ENCODE peak calls at places on chromosomes 12 and 14, in four cellular contexts. V is GM12878, J is K562, N is HepG2. R is an unnamed sample.

GRCh38 chr12:11941601-11942360 is 129.0 kb upstream of the BCL2L14 start:
- DNase-seq in J (no peak), N (no peak), V (no peak), R (no peak)

GRCh38 chr12:124667671-124668337 is 100.4 kb upstream of the NCOR2 start:
- DNase-seq in V (no peak), N (peak), J (no peak), R (no peak)

GRCh38 chr12:57842342-57843294 is 3.9 kb downstream of the CTDSP2 start:
- DNase-seq in N (no peak), V (no peak), J (no peak), R (peak)

GRCh38 chr12:70835948-70836347 is 84.6 kb downstream of the PTPRR start:
- DNase-seq in V (no peak), N (no peak), J (no peak), R (no peak)

GRCh38 chr12:24480766-24481449 is 468.0 kb downstream of the BCAT1 start:
- DNase-seq in N (no peak), V (no peak), J (no peak), R (no peak)

GRCh38 chr14:36690301-36691020 is 28.8 kb downstream of the PAX9 start:
- DNase-seq in V (no peak), N (no peak), J (no peak), R (no peak)

GRCh38 chr12:10364839-10365681 is 24.8 kb downstream of the KLRK1 start:
- DNase-seq in N (peak), V (peak), J (peak), R (peak)

GRCh38 chr12:14199455-14200199 is 165.9 kb upstream of the ATF7IP start:
- DNase-seq in N (no peak), J (no peak), V (no peak), R (no peak)

GRCh38 chr14:90726656-90727055 is 89.6 kb downstream of the TTC7B start:
- DNase-seq in N (no peak), V (no peak), J (no peak), R (no peak)

GRCh38 chr14:74642011-74642410 is 30.0 kb upstream of the LTBP2 start:
- DNase-seq in J (no peak), V (no peak), N (no peak), R (no peak)

DNA sequence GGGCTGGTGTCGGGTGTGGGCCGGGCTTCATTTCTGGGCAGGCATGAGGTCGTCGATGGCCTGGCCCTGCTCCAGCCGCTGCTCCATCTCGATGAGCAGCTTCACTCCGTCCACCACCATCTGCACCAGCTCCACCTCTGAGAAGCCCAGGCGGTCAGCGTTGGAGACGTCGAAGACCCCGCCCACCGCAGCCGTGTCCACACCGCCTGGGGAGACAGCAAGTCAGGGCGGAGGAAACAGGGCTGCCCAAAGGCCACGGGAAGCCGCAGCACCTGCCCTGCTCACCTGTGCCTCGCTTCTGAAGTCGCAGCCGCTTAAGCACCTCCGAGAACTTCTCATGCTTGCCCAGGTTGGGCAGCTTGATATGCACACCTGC is 2.8 kb downstream of the CKB start:
- DNase-seq in J (no peak), N (no peak), V (no peak), R (no peak)
- TF ChIP-seq FOXK2 in J (no peak), N (no peak), V (no peak), R (no peak)

GRCh38 chr12:119940881-119941280 is 48.2 kb upstream of the BICDL1 start:
- DNase-seq in J (no peak), N (peak), V (no peak), R (no peak)
- TF ChIP-seq FOXK2 in J (no peak), N (no peak), V (no peak), R (no peak)

GRCh38 chr14:53109028-53109687 is 44.0 kb downstream of the DDHD1 start:
- DNase-seq in J (peak), V (peak), N (no peak), R (no peak)
- TF ChIP-seq FOXK2 in J (no peak), V (no peak), N (no peak), R (no peak)

DNA sequence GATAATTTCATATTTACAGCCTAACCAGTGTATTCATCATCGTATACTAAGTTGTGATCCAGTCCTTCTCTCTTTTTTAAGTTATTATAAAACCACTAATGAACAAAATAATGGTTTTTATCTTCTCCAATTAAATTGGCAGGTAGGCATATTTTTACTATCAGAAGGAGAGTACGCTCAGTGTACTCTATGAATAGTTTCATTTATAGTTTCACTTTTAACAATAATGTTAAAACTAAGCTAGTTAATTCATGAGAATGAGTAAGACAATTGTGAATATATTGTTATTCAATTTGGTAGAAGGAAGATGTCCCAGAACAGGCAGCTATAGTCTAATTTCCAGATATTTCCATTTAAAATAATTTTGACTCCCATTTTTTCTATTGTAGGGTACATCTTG is 277.1 kb downstream of the RASSF9 start:
- DNase-seq in V (no peak), J (no peak), N (no peak), R (no peak)
- TF ChIP-seq FOXK2 in V (no peak), J (no peak), N (no peak), R (no peak)

GRCh38 chr12:68530965-68531364 is 79.7 kb upstream of the RAP1B start:
- DNase-seq in J (no peak), V (no peak), N (no peak), R (no peak)
- TF ChIP-seq FOXK2 in J (no peak), V (no peak), N (no peak), R (no peak)

DNA sequence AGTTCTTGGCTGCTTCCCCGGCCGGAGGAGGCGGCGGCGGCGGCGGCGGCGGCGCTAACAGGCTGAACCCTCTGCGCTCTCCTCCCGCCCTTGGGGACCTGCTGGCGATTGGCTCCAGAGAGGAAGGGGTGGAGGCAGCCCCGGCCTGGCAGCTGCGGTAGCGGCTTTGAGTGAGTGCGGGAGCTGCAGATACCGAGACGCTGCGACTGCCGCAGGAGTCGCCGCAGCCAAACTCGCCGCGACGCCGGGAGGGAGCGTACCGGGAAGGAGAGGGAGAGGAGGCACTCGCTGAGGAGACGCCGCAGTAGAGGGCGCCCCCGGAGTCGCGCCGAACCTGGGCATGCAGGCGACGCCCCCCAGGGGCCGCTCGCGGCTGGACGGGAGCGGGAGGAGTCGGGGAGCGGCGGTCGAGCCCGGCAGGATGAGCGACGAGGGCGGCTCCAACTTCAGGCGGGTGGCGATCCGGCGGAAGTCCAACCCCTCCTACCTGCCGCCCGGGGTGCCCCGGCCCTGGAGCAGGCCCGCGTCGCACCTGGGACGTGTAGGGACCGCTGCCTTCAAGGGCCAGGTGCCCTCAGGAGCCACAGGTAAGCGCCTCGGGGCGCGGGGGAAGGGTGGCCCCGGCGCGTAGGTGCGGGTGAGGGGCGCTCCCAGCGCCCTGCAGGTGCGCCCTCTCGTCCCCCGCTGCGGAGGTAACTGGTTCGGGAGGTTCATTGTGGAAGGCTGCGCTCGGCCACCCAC is at the start of gene FGD4:
- DNase-seq in V (no peak), J (peak), N (peak), R (peak)
- TF ChIP-seq FOXK2 in V (no peak), J (no peak), N (no peak), R (no peak)

GRCh38 chr12:18864900-18865561 is 127.1 kb downstream of the CAPZA3 start:
- DNase-seq in J (peak), N (no peak), V (no peak), R (no peak)

GRCh38 chr12:18863769-18864500 is 126.0 kb downstream of the CAPZA3 start:
- DNase-seq in N (no peak), V (no peak), J (no peak), R (no peak)

GRCh38 chr12:18872770-18873169 is 134.9 kb downstream of the CAPZA3 start:
- DNase-seq in J (no peak), V (no peak), N (no peak), R (no peak)

DNA sequence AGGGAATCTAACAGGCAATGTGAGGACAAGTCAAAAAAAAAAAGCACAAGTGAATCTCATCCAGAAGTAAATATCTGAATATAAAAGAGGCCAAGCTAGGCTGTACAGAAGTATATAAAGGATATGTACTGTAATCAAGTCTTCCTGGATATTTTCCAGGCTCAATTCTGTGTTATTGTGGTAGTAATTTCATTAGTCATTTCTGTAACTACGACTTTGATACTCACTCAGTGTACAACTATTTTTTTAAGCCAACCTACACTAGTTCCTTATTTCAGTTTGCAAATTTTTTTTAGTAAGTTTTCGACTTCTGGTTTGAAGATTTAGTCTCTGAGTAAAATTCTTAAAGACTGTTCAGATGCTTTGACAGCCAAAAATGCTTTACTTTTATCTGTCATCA is 130.8 kb downstream of the CAPZA3 start:
- DNase-seq in V (no peak), N (no peak), J (no peak), R (no peak)
- TF ChIP-seq FOXK2 in V (no peak), N (no peak), J (no peak), R (no peak)